ENCODE peak calls at places on chromosomes 11 and 22, in five cellular contexts. F is GM23248, I is body of pancreas, C is EH, V is NCI-H460. J is an unnamed sample.

GRCh38 chr11:96055706-96056387 is 131.9 kb upstream of the MTMR2 start:
- DNase-seq in V (peak; percentile 50), I (no peak), F (peak; percentile 71), C (peak; percentile 90), J (no peak)

GRCh38 chr22:25008666-25009065 is 56.1 kb downstream of the KIAA1671 start:
- DNase-seq in I (no peak), V (no peak), F (no peak), C (no peak), J (no peak)

GRCh38 chr11:28209906-28210305 is 101.7 kb downstream of the METTL15 start:
- DNase-seq in V (no peak), C (peak; percentile 11), I (no peak), F (peak; percentile 0), J (no peak)

GRCh38 chr11:131447898-131448297 is 77.5 kb downstream of the NTM start:
- DNase-seq in V (no peak), I (no peak), F (no peak), C (no peak), J (no peak)

GRCh38 chr11:67404515-67405195 is 772 bp downstream of the TBC1D10C start:
- DNase-seq in F (no peak), V (no peak), I (no peak), C (no peak), J (no peak)

GRCh38 chr11:128205796-128206195 is 381.6 kb downstream of the ETS1 start:
- DNase-seq in F (no peak), V (no peak), I (no peak), C (no peak), J (no peak)

GRCh38 chr11:100009728-100010127 is 677.4 kb upstream of the ARHGAP42 start:
- DNase-seq in V (no peak), C (no peak), I (no peak), F (no peak), J (no peak)

GRCh38 chr22:19878461-19879247 is 24.0 kb upstream of the GNB1L start:
- DNase-seq in C (peak; percentile 88), F (peak; percentile 44), I (peak; percentile 6), V (no peak), J (no peak)

GRCh38 chr11:20056109-20057054 is 103.9 kb downstream of the DBX1 start:
- DNase-seq in V (no peak), I (no peak), F (no peak), C (no peak), J (no peak)

GRCh38 chr11:44728491-44728910 is 1.7 kb downstream of the TSPAN18 start:
- DNase-seq in C (no peak), I (no peak), V (no peak), F (no peak), J (no peak)

GRCh38 chr22:24134090-24134846 is 47.0 kb upstream of the SUSD2 start:
- DNase-seq in V (no peak), C (no peak), F (no peak), I (no peak), J (no peak)

GRCh38 chr11:116162541-116163230 is 610.1 kb downstream of the BUD13 start:
- DNase-seq in V (no peak), I (no peak), C (no peak), F (no peak), J (peak; percentile 27)

GRCh38 chr11:118128821-118129474 is 23.7 kb downstream of the SCN4B start:
- DNase-seq in I (no peak), C (no peak), V (no peak), F (no peak), J (no peak)

GRCh38 chr11:45393334-45393733 is 107.2 kb upstream of the SYT13 start:
- DNase-seq in F (no peak), C (no peak), I (no peak), V (no peak), J (no peak)

GRCh38 chr11:48025293-48025982 is 45.1 kb downstream of the PTPRJ start:
- DNase-seq in C (no peak), I (no peak), V (no peak), F (no peak), J (no peak)

GRCh38 chr11:46710821-46711269 is 8.2 kb upstream of the F2 start:
- DNase-seq in F (peak; percentile 98), C (peak; percentile 95), V (no peak), I (no peak), J (no peak)